ENCODE peak calls at places on chromosomes 12 and 14, in six cellular contexts. One of them, this sample, is unnamed.
A peak's percentile ranks its signal among the peaks of the same experiment; 100 is the strongest.

GRCh38 chr12:38669530-38669929 is 235.9 kb downstream of the CPNE8 start:
- DNase-seq in stimulated activated CD8-positive, alpha-beta memory T cell treated with anti-CD3 and anti-CD28 coated beads, Interleukin-15, amount 100 ng/mL, for 4 hours: no peak
- DNase-seq in head of caudate nucleus: no peak
- DNase-seq in NCI-H1417 treated with DMSO at 0.1 percent for 48 hours: no peak
- DNase-seq in M059J: no peak
- DNase-seq in pulmonary artery endothelial cell: no peak
- DNase-seq in this sample: no peak

GRCh38 chr12:1357171-1357570 is 237.2 kb downstream of the FBXL14 start:
- DNase-seq in stimulated activated CD8-positive, alpha-beta memory T cell treated with anti-CD3 and anti-CD28 coated beads, Interleukin-15, amount 100 ng/mL, for 4 hours: no peak
- DNase-seq in head of caudate nucleus: no peak
- DNase-seq in NCI-H1417 treated with DMSO at 0.1 percent for 48 hours: no peak
- DNase-seq in M059J: peak; percentile 83
- DNase-seq in pulmonary artery endothelial cell: no peak
- DNase-seq in this sample: no peak

GRCh38 chr12:8577879-8578278 is 34.8 kb downstream of the AICDA start:
- DNase-seq in stimulated activated CD8-positive, alpha-beta memory T cell treated with anti-CD3 and anti-CD28 coated beads, Interleukin-15, amount 100 ng/mL, for 4 hours: no peak
- DNase-seq in head of caudate nucleus: no peak
- DNase-seq in NCI-H1417 treated with DMSO at 0.1 percent for 48 hours: no peak
- DNase-seq in M059J: no peak
- DNase-seq in pulmonary artery endothelial cell: no peak
- DNase-seq in this sample: no peak

GRCh38 chr14:67650694-67651093 is 23.7 kb downstream of the VTI1B start:
- DNase-seq in stimulated activated CD8-positive, alpha-beta memory T cell treated with anti-CD3 and anti-CD28 coated beads, Interleukin-15, amount 100 ng/mL, for 4 hours: no peak
- DNase-seq in head of caudate nucleus: no peak
- DNase-seq in NCI-H1417 treated with DMSO at 0.1 percent for 48 hours: no peak
- DNase-seq in M059J: peak; percentile 35
- DNase-seq in pulmonary artery endothelial cell: no peak
- DNase-seq in this sample: no peak

GRCh38 chr14:104689620-104690265 is 325 bp downstream of the INF2 start:
- DNase-seq in stimulated activated CD8-positive, alpha-beta memory T cell treated with anti-CD3 and anti-CD28 coated beads, Interleukin-15, amount 100 ng/mL, for 4 hours: no peak
- DNase-seq in head of caudate nucleus: no peak
- DNase-seq in NCI-H1417 treated with DMSO at 0.1 percent for 48 hours: no peak
- DNase-seq in M059J: no peak
- DNase-seq in pulmonary artery endothelial cell: no peak
- DNase-seq in this sample: peak; percentile 35

GRCh38 chr14:75069021-75069810 is at the start of gene ZC2HC1C:
- DNase-seq in stimulated activated CD8-positive, alpha-beta memory T cell treated with anti-CD3 and anti-CD28 coated beads, Interleukin-15, amount 100 ng/mL, for 4 hours: no peak
- DNase-seq in head of caudate nucleus: peak; percentile 96
- DNase-seq in NCI-H1417 treated with DMSO at 0.1 percent for 48 hours: peak; percentile 67
- DNase-seq in M059J: peak; percentile 84
- DNase-seq in pulmonary artery endothelial cell: peak; percentile 71
- DNase-seq in this sample: peak; percentile 88

GRCh38 chr14:40122978-40123648 is 690.9 kb upstream of the FBXO33 start:
- DNase-seq in stimulated activated CD8-positive, alpha-beta memory T cell treated with anti-CD3 and anti-CD28 coated beads, Interleukin-15, amount 100 ng/mL, for 4 hours: no peak
- DNase-seq in head of caudate nucleus: no peak
- DNase-seq in NCI-H1417 treated with DMSO at 0.1 percent for 48 hours: no peak
- DNase-seq in M059J: peak; percentile 52
- DNase-seq in pulmonary artery endothelial cell: no peak
- DNase-seq in this sample: no peak

GRCh38 chr14:76250345-76250744 is 98.6 kb downstream of the GPATCH2L start:
- DNase-seq in stimulated activated CD8-positive, alpha-beta memory T cell treated with anti-CD3 and anti-CD28 coated beads, Interleukin-15, amount 100 ng/mL, for 4 hours: no peak
- DNase-seq in head of caudate nucleus: no peak
- DNase-seq in NCI-H1417 treated with DMSO at 0.1 percent for 48 hours: no peak
- DNase-seq in M059J: no peak
- DNase-seq in pulmonary artery endothelial cell: no peak
- DNase-seq in this sample: no peak

GRCh38 chr12:48932878-48933277 is 7.6 kb upstream of the FKBP11 start:
- DNase-seq in stimulated activated CD8-positive, alpha-beta memory T cell treated with anti-CD3 and anti-CD28 coated beads, Interleukin-15, amount 100 ng/mL, for 4 hours: no peak
- DNase-seq in head of caudate nucleus: no peak
- DNase-seq in NCI-H1417 treated with DMSO at 0.1 percent for 48 hours: no peak
- DNase-seq in M059J: no peak
- DNase-seq in pulmonary artery endothelial cell: no peak
- DNase-seq in this sample: no peak

GRCh38 chr12:26017484-26018211 is 59.2 kb downstream of the RASSF8 start:
- DNase-seq in stimulated activated CD8-positive, alpha-beta memory T cell treated with anti-CD3 and anti-CD28 coated beads, Interleukin-15, amount 100 ng/mL, for 4 hours: no peak
- DNase-seq in head of caudate nucleus: no peak
- DNase-seq in NCI-H1417 treated with DMSO at 0.1 percent for 48 hours: no peak
- DNase-seq in M059J: peak; percentile 51
- DNase-seq in pulmonary artery endothelial cell: no peak
- DNase-seq in this sample: peak; percentile 60

GRCh38 chr12:130916251-130916911 is 37.3 kb upstream of the ADGRD1 start:
- DNase-seq in stimulated activated CD8-positive, alpha-beta memory T cell treated with anti-CD3 and anti-CD28 coated beads, Interleukin-15, amount 100 ng/mL, for 4 hours: no peak
- DNase-seq in head of caudate nucleus: peak; percentile 79
- DNase-seq in NCI-H1417 treated with DMSO at 0.1 percent for 48 hours: peak; percentile 9
- DNase-seq in M059J: peak; percentile 21
- DNase-seq in pulmonary artery endothelial cell: no peak
- DNase-seq in this sample: peak; percentile 52

GRCh38 chr14:75647650-75648049 is 13.0 kb downstream of the ERG28 start:
- DNase-seq in stimulated activated CD8-positive, alpha-beta memory T cell treated with anti-CD3 and anti-CD28 coated beads, Interleukin-15, amount 100 ng/mL, for 4 hours: no peak
- DNase-seq in head of caudate nucleus: no peak
- DNase-seq in NCI-H1417 treated with DMSO at 0.1 percent for 48 hours: no peak
- DNase-seq in M059J: no peak
- DNase-seq in pulmonary artery endothelial cell: no peak
- DNase-seq in this sample: peak; percentile 24

GRCh38 chr12:123250471-123251383 is 17.5 kb downstream of the MTRFR start:
- DNase-seq in stimulated activated CD8-positive, alpha-beta memory T cell treated with anti-CD3 and anti-CD28 coated beads, Interleukin-15, amount 100 ng/mL, for 4 hours: no peak
- DNase-seq in head of caudate nucleus: no peak
- DNase-seq in NCI-H1417 treated with DMSO at 0.1 percent for 48 hours: no peak
- DNase-seq in M059J: peak; percentile 82
- DNase-seq in pulmonary artery endothelial cell: no peak
- DNase-seq in this sample: no peak

GRCh38 chr12:88931598-88931997 is 351.3 kb upstream of the KITLG start:
- DNase-seq in stimulated activated CD8-positive, alpha-beta memory T cell treated with anti-CD3 and anti-CD28 coated beads, Interleukin-15, amount 100 ng/mL, for 4 hours: no peak
- DNase-seq in head of caudate nucleus: no peak
- DNase-seq in NCI-H1417 treated with DMSO at 0.1 percent for 48 hours: no peak
- DNase-seq in M059J: peak; percentile 61
- DNase-seq in pulmonary artery endothelial cell: no peak
- DNase-seq in this sample: no peak

GRCh38 chr12:59283012-59283411 is 312.8 kb upstream of the SLC16A7 start:
- DNase-seq in stimulated activated CD8-positive, alpha-beta memory T cell treated with anti-CD3 and anti-CD28 coated beads, Interleukin-15, amount 100 ng/mL, for 4 hours: no peak
- DNase-seq in head of caudate nucleus: no peak
- DNase-seq in NCI-H1417 treated with DMSO at 0.1 percent for 48 hours: no peak
- DNase-seq in M059J: no peak
- DNase-seq in pulmonary artery endothelial cell: no peak
- DNase-seq in this sample: no peak

GRCh38 chr14:101772770-101773169 is 11.3 kb downstream of the PPP2R5C start:
- DNase-seq in stimulated activated CD8-positive, alpha-beta memory T cell treated with anti-CD3 and anti-CD28 coated beads, Interleukin-15, amount 100 ng/mL, for 4 hours: no peak
- DNase-seq in head of caudate nucleus: no peak
- DNase-seq in NCI-H1417 treated with DMSO at 0.1 percent for 48 hours: no peak
- DNase-seq in M059J: peak; percentile 62
- DNase-seq in pulmonary artery endothelial cell: no peak
- DNase-seq in this sample: no peak

GRCh38 chr12:107844312-107844921 is 69.9 kb downstream of the ASCL4 start:
- DNase-seq in stimulated activated CD8-positive, alpha-beta memory T cell treated with anti-CD3 and anti-CD28 coated beads, Interleukin-15, amount 100 ng/mL, for 4 hours: no peak
- DNase-seq in head of caudate nucleus: no peak
- DNase-seq in NCI-H1417 treated with DMSO at 0.1 percent for 48 hours: no peak
- DNase-seq in M059J: no peak
- DNase-seq in pulmonary artery endothelial cell: no peak
- DNase-seq in this sample: no peak

GRCh38 chr14:59331217-59331616 is 134.0 kb downstream of the GPR135 start:
- DNase-seq in stimulated activated CD8-positive, alpha-beta memory T cell treated with anti-CD3 and anti-CD28 coated beads, Interleukin-15, amount 100 ng/mL, for 4 hours: no peak
- DNase-seq in head of caudate nucleus: no peak
- DNase-seq in NCI-H1417 treated with DMSO at 0.1 percent for 48 hours: no peak
- DNase-seq in M059J: no peak
- DNase-seq in pulmonary artery endothelial cell: no peak
- DNase-seq in this sample: no peak

GRCh38 chr12:115000038-115000437 is 316.1 kb upstream of the TBX3 start:
- DNase-seq in stimulated activated CD8-positive, alpha-beta memory T cell treated with anti-CD3 and anti-CD28 coated beads, Interleukin-15, amount 100 ng/mL, for 4 hours: no peak
- DNase-seq in head of caudate nucleus: no peak
- DNase-seq in NCI-H1417 treated with DMSO at 0.1 percent for 48 hours: no peak
- DNase-seq in M059J: peak; percentile 98
- DNase-seq in pulmonary artery endothelial cell: no peak
- DNase-seq in this sample: no peak

GRCh38 chr12:86261606-86262005 is 5.4 kb upstream of the MGAT4C start:
- DNase-seq in stimulated activated CD8-positive, alpha-beta memory T cell treated with anti-CD3 and anti-CD28 coated beads, Interleukin-15, amount 100 ng/mL, for 4 hours: no peak
- DNase-seq in head of caudate nucleus: no peak
- DNase-seq in NCI-H1417 treated with DMSO at 0.1 percent for 48 hours: no peak
- DNase-seq in M059J: no peak
- DNase-seq in pulmonary artery endothelial cell: no peak
- DNase-seq in this sample: no peak

GRCh38 chr14:93007225-93007997 is 84.5 kb downstream of the CHGA start:
- DNase-seq in stimulated activated CD8-positive, alpha-beta memory T cell treated with anti-CD3 and anti-CD28 coated beads, Interleukin-15, amount 100 ng/mL, for 4 hours: no peak
- DNase-seq in head of caudate nucleus: peak; percentile 49
- DNase-seq in NCI-H1417 treated with DMSO at 0.1 percent for 48 hours: no peak
- DNase-seq in M059J: peak; percentile 75
- DNase-seq in pulmonary artery endothelial cell: no peak
- DNase-seq in this sample: peak; percentile 19

GRCh38 chr12:122454250-122454721 is 31.8 kb upstream of the CLIP1 start:
- DNase-seq in stimulated activated CD8-positive, alpha-beta memory T cell treated with anti-CD3 and anti-CD28 coated beads, Interleukin-15, amount 100 ng/mL, for 4 hours: no peak
- DNase-seq in head of caudate nucleus: no peak
- DNase-seq in NCI-H1417 treated with DMSO at 0.1 percent for 48 hours: no peak
- DNase-seq in M059J: no peak
- DNase-seq in pulmonary artery endothelial cell: no peak
- DNase-seq in this sample: no peak

GRCh38 chr12:15928345-15928744 is 17.2 kb downstream of the DERA start:
- DNase-seq in stimulated activated CD8-positive, alpha-beta memory T cell treated with anti-CD3 and anti-CD28 coated beads, Interleukin-15, amount 100 ng/mL, for 4 hours: no peak
- DNase-seq in head of caudate nucleus: no peak
- DNase-seq in NCI-H1417 treated with DMSO at 0.1 percent for 48 hours: no peak
- DNase-seq in M059J: peak; percentile 90
- DNase-seq in pulmonary artery endothelial cell: peak; percentile 59
- DNase-seq in this sample: no peak

GRCh38 chr12:51269174-51270066 is 795 bp downstream of the SMAGP start:
- DNase-seq in stimulated activated CD8-positive, alpha-beta memory T cell treated with anti-CD3 and anti-CD28 coated beads, Interleukin-15, amount 100 ng/mL, for 4 hours: peak; percentile 14
- DNase-seq in head of caudate nucleus: peak; percentile 26
- DNase-seq in NCI-H1417 treated with DMSO at 0.1 percent for 48 hours: no peak
- DNase-seq in M059J: peak; percentile 47
- DNase-seq in pulmonary artery endothelial cell: no peak
- DNase-seq in this sample: peak; percentile 40

GRCh38 chr12:116067892-116068291 is 209.6 kb downstream of the MED13L start:
- DNase-seq in stimulated activated CD8-positive, alpha-beta memory T cell treated with anti-CD3 and anti-CD28 coated beads, Interleukin-15, amount 100 ng/mL, for 4 hours: no peak
- DNase-seq in head of caudate nucleus: no peak
- DNase-seq in NCI-H1417 treated with DMSO at 0.1 percent for 48 hours: no peak
- DNase-seq in M059J: no peak
- DNase-seq in pulmonary artery endothelial cell: peak; percentile 20
- DNase-seq in this sample: peak; percentile 72

GRCh38 chr12:80400591-80400991 is 43.4 kb upstream of the PTPRQ start:
- DNase-seq in stimulated activated CD8-positive, alpha-beta memory T cell treated with anti-CD3 and anti-CD28 coated beads, Interleukin-15, amount 100 ng/mL, for 4 hours: no peak
- DNase-seq in head of caudate nucleus: peak; percentile 41
- DNase-seq in NCI-H1417 treated with DMSO at 0.1 percent for 48 hours: no peak
- DNase-seq in M059J: peak; percentile 48
- DNase-seq in pulmonary artery endothelial cell: no peak
- DNase-seq in this sample: no peak

GRCh38 chr12:1318327-1319031 is 275.9 kb downstream of the FBXL14 start:
- DNase-seq in stimulated activated CD8-positive, alpha-beta memory T cell treated with anti-CD3 and anti-CD28 coated beads, Interleukin-15, amount 100 ng/mL, for 4 hours: no peak
- DNase-seq in head of caudate nucleus: peak; percentile 41
- DNase-seq in NCI-H1417 treated with DMSO at 0.1 percent for 48 hours: peak; percentile 95
- DNase-seq in M059J: peak; percentile 77
- DNase-seq in pulmonary artery endothelial cell: no peak
- DNase-seq in this sample: no peak